ENCODE peak calls at places on chromosomes 2 and 18, in four cellular contexts. One of them, this sample, is unnamed.

GRCh38 chr2:127157651-127158460 is 50.9 kb upstream of the BIN1 start:
- DNase-seq in fibroblast of lung: peak
- DNase-seq in GM23248: no peak
- DNase-seq in K562: no peak
- DNase-seq in this sample: peak

GRCh38 chr2:235661136-235661535 is 167.3 kb downstream of the AGAP1 start:
- DNase-seq in GM23248: no peak
- DNase-seq in fibroblast of lung: no peak
- DNase-seq in K562: no peak
- DNase-seq in this sample: no peak

GRCh38 chr2:197869501-197870111 is 65.2 kb downstream of the PLCL1 start:
- DNase-seq in fibroblast of lung: peak
- DNase-seq in K562: no peak
- DNase-seq in GM23248: peak
- DNase-seq in this sample: peak

GRCh38 chr2:196809260-196809659 is at the start of gene C2orf66:
- DNase-seq in fibroblast of lung: no peak
- DNase-seq in GM23248: no peak
- DNase-seq in K562: peak
- DNase-seq in this sample: no peak

GRCh38 chr2:152740743-152741328 is 22.4 kb downstream of the ARL6IP6 start:
- DNase-seq in fibroblast of lung: peak
- DNase-seq in K562: peak
- DNase-seq in GM23248: peak
- DNase-seq in this sample: peak

GRCh38 chr18:961644-962355 is 57.1 kb downstream of the ADCYAP1 start:
- DNase-seq in fibroblast of lung: peak
- DNase-seq in K562: peak
- DNase-seq in GM23248: peak
- DNase-seq in this sample: peak

GRCh38 chr2:160498147-160498546 is 4.5 kb upstream of the RBMS1 start:
- DNase-seq in GM23248: no peak
- DNase-seq in fibroblast of lung: no peak
- DNase-seq in K562: no peak
- DNase-seq in this sample: no peak

GRCh38 chr2:196798980-196799379 is 503 bp downstream of the GTF3C3 start:
- DNase-seq in GM23248: peak
- DNase-seq in fibroblast of lung: peak
- DNase-seq in K562: no peak
- DNase-seq in this sample: no peak

GRCh38 chr2:230503798-230504197 is 87.8 kb downstream of the SP100 start:
- DNase-seq in fibroblast of lung: no peak
- DNase-seq in GM23248: no peak
- DNase-seq in K562: no peak
- DNase-seq in this sample: no peak

GRCh38 chr2:197307933-197308521 is 2.6 kb downstream of the ANKRD44 start:
- DNase-seq in fibroblast of lung: no peak
- DNase-seq in GM23248: no peak
- DNase-seq in K562: no peak
- DNase-seq in this sample: no peak

GRCh38 chr18:40121001-40121400 is 1834.0 kb upstream of the PIK3C3 start:
- DNase-seq in K562: no peak
- DNase-seq in fibroblast of lung: no peak
- DNase-seq in GM23248: no peak
- DNase-seq in this sample: no peak

GRCh38 chr2:70964596-70965386 is 13.6 kb upstream of the ANKRD53 start:
- DNase-seq in fibroblast of lung: peak
- DNase-seq in K562: peak
- DNase-seq in GM23248: peak
- DNase-seq in this sample: peak

GRCh38 chr2:95024306-95024880 is 1.1 kb upstream of the MAL start:
- DNase-seq in GM23248: no peak
- DNase-seq in fibroblast of lung: no peak
- DNase-seq in K562: no peak
- DNase-seq in this sample: no peak

GRCh38 chr2:120844098-120844738 is 108.5 kb downstream of the GLI2 start:
- DNase-seq in GM23248: peak
- DNase-seq in K562: no peak
- DNase-seq in fibroblast of lung: peak
- DNase-seq in this sample: no peak

DNA sequence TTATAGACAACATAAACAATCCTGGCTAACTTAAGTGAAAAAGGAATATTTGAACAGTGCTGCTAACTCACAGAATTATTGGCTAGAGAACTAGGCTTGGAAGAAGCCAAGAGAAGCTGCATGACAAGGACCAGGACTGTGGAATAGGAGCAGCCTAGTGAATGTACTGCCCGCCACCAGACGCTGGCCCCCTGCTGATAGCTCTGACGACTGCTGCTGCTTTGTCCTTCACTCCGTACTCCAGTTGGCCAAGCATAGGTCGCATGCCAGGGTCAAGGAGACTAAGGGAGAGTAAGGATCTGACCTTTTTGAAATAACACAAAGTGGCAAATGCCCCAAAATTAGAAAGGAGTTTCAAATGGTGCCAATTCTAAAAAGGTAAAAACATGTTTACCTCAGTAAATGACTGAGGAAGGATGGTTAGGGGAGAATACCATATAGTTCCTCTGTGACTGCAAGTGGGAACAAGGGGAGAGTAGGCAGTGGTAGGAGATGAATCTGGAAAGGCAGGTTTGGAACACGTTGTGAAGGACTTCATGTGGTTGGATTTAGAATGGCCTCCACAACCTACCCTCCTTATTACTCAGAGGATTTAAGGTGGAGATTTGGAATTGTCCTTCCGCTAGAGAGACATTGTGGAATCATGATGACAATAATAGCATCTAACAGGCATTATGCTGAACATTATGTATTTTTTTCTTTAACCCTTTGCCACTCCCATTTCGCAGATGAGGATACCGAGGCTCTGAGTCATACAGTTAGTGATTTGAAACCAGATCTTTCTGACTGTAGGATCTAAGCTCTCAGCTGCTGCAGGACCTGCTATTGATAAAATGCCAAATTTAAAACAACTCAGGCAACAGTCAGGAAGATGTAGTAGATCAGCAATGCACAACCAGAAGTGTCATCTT is 19.5 kb downstream of the STRADB start:
- DNase-seq in fibroblast of lung: peak
- DNase-seq in K562: no peak
- DNase-seq in GM23248: peak
- DNase-seq in this sample: peak
- H3K4me2 ChIP-seq in fibroblast of lung: peak
- H3K4me2 ChIP-seq in K562: no peak
- H3K4me2 ChIP-seq in GM23248: no peak
- H3K4me2 ChIP-seq in this sample: no peak

DNA sequence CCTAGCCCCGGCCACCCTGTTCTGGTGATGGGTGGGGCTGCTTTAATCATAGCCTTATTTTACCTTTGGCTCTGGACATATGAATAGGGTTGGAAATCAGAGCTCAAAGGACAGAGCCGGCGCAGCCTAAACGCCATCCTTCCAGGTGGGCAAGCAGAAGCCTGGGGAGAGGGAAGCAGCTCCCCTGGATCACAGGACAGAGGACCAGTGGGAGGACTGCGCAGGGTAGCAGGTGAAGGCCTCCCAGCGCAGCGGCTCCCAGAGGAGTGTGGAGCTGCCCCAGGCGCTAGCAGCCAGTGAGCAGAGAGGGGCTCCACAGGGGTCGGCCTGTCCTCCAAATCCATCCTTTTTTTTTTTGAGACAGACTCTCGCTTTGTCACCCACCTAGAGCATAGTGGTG is 16.4 kb upstream of the CYS1 start:
- DNase-seq in fibroblast of lung: no peak
- DNase-seq in K562: no peak
- DNase-seq in GM23248: no peak
- DNase-seq in this sample: no peak
- H3K4me2 ChIP-seq in fibroblast of lung: no peak
- H3K4me2 ChIP-seq in K562: no peak
- H3K4me2 ChIP-seq in GM23248: no peak
- H3K4me2 ChIP-seq in this sample: no peak

GRCh38 chr2:97734061-97734912 is 20.9 kb downstream of the ZAP70 start:
- DNase-seq in GM23248: no peak
- DNase-seq in fibroblast of lung: no peak
- DNase-seq in K562: no peak
- DNase-seq in this sample: no peak

GRCh38 chr2:97731274-97732050 is 18.1 kb downstream of the ZAP70 start:
- DNase-seq in fibroblast of lung: no peak
- DNase-seq in K562: no peak
- DNase-seq in GM23248: no peak
- DNase-seq in this sample: no peak

GRCh38 chr2:97733341-97734035 is 20.1 kb downstream of the ZAP70 start:
- DNase-seq in K562: no peak
- DNase-seq in fibroblast of lung: no peak
- DNase-seq in GM23248: no peak
- DNase-seq in this sample: no peak

GRCh38 chr2:97730245-97730644 is 16.9 kb downstream of the ZAP70 start:
- DNase-seq in fibroblast of lung: peak
- DNase-seq in GM23248: no peak
- DNase-seq in K562: no peak
- DNase-seq in this sample: no peak

DNA sequence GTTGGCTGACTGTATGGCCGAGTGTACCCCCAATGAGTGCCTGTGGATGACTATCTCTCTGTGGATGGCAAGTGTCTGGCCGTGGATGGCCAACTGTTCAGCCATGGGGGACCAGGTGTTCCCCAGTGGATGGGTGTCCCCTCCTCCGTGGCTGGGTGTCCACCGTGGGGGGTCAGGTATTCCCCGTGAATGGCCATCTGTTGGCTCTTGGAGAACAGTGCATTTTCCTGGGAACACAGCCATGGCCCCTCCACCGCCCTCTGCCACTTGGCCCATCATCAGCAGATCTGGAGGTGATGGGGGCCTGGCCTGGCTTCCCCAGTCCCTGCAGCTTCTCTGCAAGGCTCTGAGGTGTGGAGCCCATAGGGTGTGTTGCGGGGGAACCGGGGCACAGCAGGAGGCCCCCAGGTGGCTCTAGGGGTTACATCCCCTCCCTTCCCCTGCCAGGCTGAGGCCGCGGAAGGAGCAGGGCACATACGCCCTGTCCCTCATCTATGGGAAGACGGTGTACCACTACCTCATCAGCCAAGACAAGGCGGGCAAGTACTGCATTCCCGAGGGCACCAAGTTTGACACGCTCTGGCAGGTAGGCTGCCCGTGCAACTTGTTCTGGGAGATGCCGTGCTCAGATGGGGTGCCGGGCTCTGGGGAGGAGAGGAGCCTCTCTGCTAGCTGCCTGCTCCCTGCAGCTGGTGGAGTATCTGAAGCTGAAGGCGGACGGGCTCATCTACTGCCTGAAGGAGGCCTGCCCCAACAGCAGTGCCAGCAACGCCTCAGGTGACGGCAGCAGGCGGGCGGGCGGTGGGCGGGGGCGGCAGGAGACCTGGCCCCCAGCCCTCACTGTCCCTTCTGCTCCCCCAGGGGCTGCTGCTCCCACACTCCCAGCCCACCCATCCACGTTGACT is 19.3 kb downstream of the ZAP70 start:
- DNase-seq in GM23248: no peak
- DNase-seq in K562: no peak
- DNase-seq in fibroblast of lung: no peak
- DNase-seq in this sample: no peak
- H3K4me2 ChIP-seq in GM23248: no peak
- H3K4me2 ChIP-seq in K562: no peak
- H3K4me2 ChIP-seq in fibroblast of lung: no peak
- H3K4me2 ChIP-seq in this sample: no peak

DNA sequence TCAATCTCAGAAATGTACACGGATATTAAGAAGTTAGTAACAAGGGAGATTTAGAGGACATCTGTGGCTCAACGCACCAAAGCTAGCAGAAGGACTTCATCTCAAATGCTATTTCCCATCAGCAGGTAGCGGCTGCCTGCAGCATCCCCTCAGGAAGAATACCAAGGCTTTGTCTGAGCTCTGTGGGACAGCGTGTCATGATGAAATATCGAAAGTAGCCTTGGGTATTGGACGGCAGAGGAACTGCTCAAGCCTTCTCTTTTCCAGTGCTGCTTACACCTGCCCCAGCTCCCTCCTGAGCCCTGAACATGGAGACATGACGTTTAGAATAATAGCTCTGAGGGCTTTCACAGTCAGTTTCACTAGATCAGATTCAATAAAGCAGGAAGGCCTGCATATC is 241.6 kb downstream of the SUCLG1 start:
- DNase-seq in fibroblast of lung: no peak
- DNase-seq in GM23248: no peak
- DNase-seq in K562: no peak
- DNase-seq in this sample: peak
- H3K4me2 ChIP-seq in fibroblast of lung: no peak
- H3K4me2 ChIP-seq in GM23248: no peak
- H3K4me2 ChIP-seq in K562: no peak
- H3K4me2 ChIP-seq in this sample: no peak

DNA sequence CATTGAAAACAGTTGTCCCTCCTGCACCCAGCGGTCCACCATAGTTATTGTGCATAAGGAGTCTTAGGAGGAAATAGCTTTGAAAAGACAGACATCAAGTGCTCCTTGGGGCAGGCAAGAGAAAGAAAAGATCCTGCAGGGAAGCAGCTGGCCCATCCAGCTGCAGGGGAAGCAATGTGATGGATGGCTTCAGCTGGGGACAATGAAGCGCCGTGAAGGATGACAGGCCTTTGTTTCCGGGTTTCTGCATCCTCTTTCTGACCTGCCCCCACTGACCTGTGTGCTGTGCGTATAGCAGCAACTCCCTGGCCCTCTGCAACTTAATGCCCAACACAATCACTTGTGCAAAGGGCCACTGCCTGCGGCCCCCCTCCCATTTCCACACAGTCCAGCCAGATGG is 143.0 kb upstream of the NCKAP5 start:
- DNase-seq in GM23248: no peak
- DNase-seq in K562: no peak
- DNase-seq in fibroblast of lung: no peak
- DNase-seq in this sample: no peak
- H3K4me2 ChIP-seq in GM23248: no peak
- H3K4me2 ChIP-seq in K562: no peak
- H3K4me2 ChIP-seq in fibroblast of lung: no peak
- H3K4me2 ChIP-seq in this sample: no peak

GRCh38 chr2:72932045-72932444 is 14.7 kb downstream of the EMX1 start:
- DNase-seq in GM23248: peak
- DNase-seq in fibroblast of lung: peak
- DNase-seq in K562: no peak
- DNase-seq in this sample: no peak

GRCh38 chr2:72931280-72931910 is 14.1 kb downstream of the EMX1 start:
- DNase-seq in GM23248: peak
- DNase-seq in K562: no peak
- DNase-seq in fibroblast of lung: no peak
- DNase-seq in this sample: no peak

GRCh38 chr2:72933207-72933606 is 15.9 kb downstream of the EMX1 start:
- DNase-seq in fibroblast of lung: no peak
- DNase-seq in K562: no peak
- DNase-seq in GM23248: no peak
- DNase-seq in this sample: no peak

GRCh38 chr2:72933646-72934151 is 16.4 kb downstream of the EMX1 start:
- DNase-seq in GM23248: no peak
- DNase-seq in fibroblast of lung: no peak
- DNase-seq in K562: no peak
- DNase-seq in this sample: no peak

GRCh38 chr2:72932805-72933204 is 15.5 kb downstream of the EMX1 start:
- DNase-seq in K562: no peak
- DNase-seq in fibroblast of lung: no peak
- DNase-seq in GM23248: no peak
- DNase-seq in this sample: no peak
- H3K4me2 ChIP-seq in K562: no peak
- H3K4me2 ChIP-seq in fibroblast of lung: no peak
- H3K4me2 ChIP-seq in GM23248: no peak
- H3K4me2 ChIP-seq in this sample: no peak